ENCODE peak calls at places on chromosomes 4 and X, in four cellular contexts. One of them, this sample, is unnamed.

GRCh38 chr4:7377223-7377865 is 57.4 kb downstream of the PSAPL1 start:
- DNase-seq in germinal center: no peak
- DNase-seq in WTC11: no peak
- DNase-seq in Caki2: no peak
- DNase-seq in this sample: no peak

GRCh38 chrX:1062351-1062750 is 150.1 kb downstream of the CRLF2 start:
- DNase-seq in germinal center: no peak
- DNase-seq in WTC11: no peak
- DNase-seq in Caki2: no peak
- DNase-seq in this sample: no peak

GRCh38 chrX:38768079-38768478 is 33.2 kb upstream of the MID1IP1 start:
- DNase-seq in germinal center: no peak
- DNase-seq in WTC11: no peak
- DNase-seq in Caki2: no peak
- DNase-seq in this sample: no peak

GRCh38 chr4:55184600-55185523 is 59.5 kb upstream of the KDR start:
- DNase-seq in germinal center: no peak
- DNase-seq in WTC11: peak
- DNase-seq in Caki2: no peak
- DNase-seq in this sample: no peak

GRCh38 chr4:88211473-88212252 is 53.2 kb upstream of the ABCG2 start:
- DNase-seq in germinal center: peak
- DNase-seq in WTC11: no peak
- DNase-seq in Caki2: peak
- DNase-seq in this sample: no peak

GRCh38 chr4:23717528-23718248 is 172.2 kb downstream of the PPARGC1A start:
- DNase-seq in germinal center: no peak
- DNase-seq in WTC11: no peak
- DNase-seq in Caki2: peak
- DNase-seq in this sample: no peak

GRCh38 chr4:504076-504475 is 5.1 kb downstream of the PIGG start:
- DNase-seq in germinal center: no peak
- DNase-seq in WTC11: no peak
- DNase-seq in Caki2: no peak
- DNase-seq in this sample: peak

GRCh38 chr4:48343035-48343434 is 1.7 kb downstream of the SLAIN2 start:
- DNase-seq in germinal center: no peak
- DNase-seq in WTC11: no peak
- DNase-seq in Caki2: no peak
- DNase-seq in this sample: no peak

GRCh38 chr4:94595013-94595412 is 143.3 kb downstream of the PDLIM5 start:
- DNase-seq in germinal center: no peak
- DNase-seq in WTC11: no peak
- DNase-seq in Caki2: no peak
- DNase-seq in this sample: no peak

GRCh38 chr4:96093057-96093456 is 253.2 kb downstream of the PDHA2 start:
- DNase-seq in germinal center: no peak
- DNase-seq in WTC11: no peak
- DNase-seq in Caki2: no peak
- DNase-seq in this sample: no peak

GRCh38 chr4:52054254-52054653 is 3.1 kb downstream of the SPATA18 start:
- DNase-seq in germinal center: no peak
- DNase-seq in WTC11: no peak
- DNase-seq in Caki2: no peak
- DNase-seq in this sample: no peak

GRCh38 chrX:32185160-32185559 is 1026.2 kb downstream of the DMD start:
- DNase-seq in germinal center: no peak
- DNase-seq in WTC11: no peak
- DNase-seq in Caki2: no peak
- DNase-seq in this sample: no peak

GRCh38 chr4:73780243-73780642 is 39.9 kb downstream of the CXCL8 start:
- DNase-seq in germinal center: no peak
- DNase-seq in WTC11: no peak
- DNase-seq in Caki2: no peak
- DNase-seq in this sample: no peak

GRCh38 chrX:13750204-13750603 is 15.7 kb downstream of the OFD1 start:
- DNase-seq in germinal center: no peak
- DNase-seq in WTC11: no peak
- DNase-seq in Caki2: peak
- DNase-seq in this sample: no peak

GRCh38 chrX:109155161-109155560 is 326.7 kb downstream of the GUCY2F start:
- DNase-seq in germinal center: no peak
- DNase-seq in WTC11: no peak
- DNase-seq in Caki2: no peak
- DNase-seq in this sample: no peak

GRCh38 chr4:74056858-74057562 is 18.5 kb upstream of the CXCL3 start:
- DNase-seq in germinal center: no peak
- DNase-seq in WTC11: no peak
- DNase-seq in Caki2: peak
- DNase-seq in this sample: no peak

GRCh38 chr4:25160714-25161598 is 707 bp upstream of the SEPSECS start:
- DNase-seq in germinal center: peak
- DNase-seq in WTC11: no peak
- DNase-seq in Caki2: peak
- DNase-seq in this sample: no peak

GRCh38 chr4:78565971-78566372 is 14.4 kb downstream of the ANXA3 start:
- DNase-seq in germinal center: no peak
- DNase-seq in WTC11: no peak
- DNase-seq in Caki2: peak
- DNase-seq in this sample: no peak

GRCh38 chr4:130432289-130432688 is 1336.3 kb downstream of the C4orf33 start:
- DNase-seq in germinal center: no peak
- DNase-seq in WTC11: no peak
- DNase-seq in Caki2: no peak
- DNase-seq in this sample: no peak

GRCh38 chr4:106095408-106095807 is 200.1 kb downstream of the NPNT start:
- DNase-seq in germinal center: no peak
- DNase-seq in WTC11: no peak
- DNase-seq in Caki2: no peak
- DNase-seq in this sample: no peak

GRCh38 chrX:113935516-113935915 is 648.4 kb upstream of the HTR2C start:
- DNase-seq in germinal center: no peak
- DNase-seq in WTC11: no peak
- DNase-seq in Caki2: no peak
- DNase-seq in this sample: no peak

GRCh38 chr4:102247041-102247440 is 98.2 kb downstream of the SLC39A8 start:
- DNase-seq in germinal center: no peak
- DNase-seq in WTC11: no peak
- DNase-seq in Caki2: no peak
- DNase-seq in this sample: no peak

GRCh38 chr4:104942990-104943758 is 203.5 kb upstream of the TET2 start:
- DNase-seq in germinal center: no peak
- DNase-seq in WTC11: no peak
- DNase-seq in Caki2: no peak
- DNase-seq in this sample: no peak

This sample was measured in kidney epithelial cell.